ENCODE peak calls at places on chromosomes 7 and 10, in five cellular contexts. O, K, I, L and C are unnamed samples.
A peak's percentile ranks its signal among the peaks of the same experiment; 100 is the strongest.

GRCh38 chr10:58044072-58044471 is 223.6 kb downstream of the IPMK start:
- DNase-seq in O (no peak), K (no peak), I (no peak), L (no peak), C (no peak)

GRCh38 chr10:10499839-10500238 is 517.8 kb upstream of the CELF2 start:
- DNase-seq in O (no peak), K (no peak), I (no peak), L (no peak), C (no peak)

GRCh38 chr10:24518981-24519597 is 204.6 kb downstream of the ARHGAP21 start:
- DNase-seq in O (peak; percentile 19), K (peak; percentile 6), I (peak; percentile 76), L (no peak), C (no peak)

GRCh38 chr7:82050792-82051191 is 280.9 kb upstream of the HGF start:
- DNase-seq in O (no peak), K (no peak), I (no peak), L (no peak), C (no peak)

GRCh38 chr7:46344533-46344932 is 423.5 kb upstream of the IGFBP3 start:
- DNase-seq in O (no peak), K (no peak), I (no peak), L (no peak), C (no peak)

GRCh38 chr7:79281406-79281805 is 172.1 kb downstream of the MAGI2 start:
- DNase-seq in O (no peak), K (no peak), I (no peak), L (no peak), C (no peak)

GRCh38 chr10:14466256-14466655 is 135.5 kb upstream of the FRMD4A start:
- DNase-seq in O (no peak), K (no peak), I (no peak), L (no peak), C (no peak)

GRCh38 chr10:101778781-101779543 is 3.0 kb upstream of the FGF8 start:
- DNase-seq in O (no peak), K (no peak), I (no peak), L (no peak), C (no peak)

GRCh38 chr7:19117081-19117869 is at the start of gene TWIST1:
- DNase-seq in O (no peak), K (no peak), I (peak; percentile 73), L (no peak), C (no peak)

GRCh38 chr7:88888684-88889083 is 93.1 kb upstream of the TEX47 start:
- DNase-seq in O (no peak), K (no peak), I (no peak), L (no peak), C (no peak)

GRCh38 chr10:91879514-91880170 is 29.6 kb downstream of the FGFBP3 start:
- DNase-seq in O (no peak), K (no peak), I (peak; percentile 60), L (no peak), C (no peak)

GRCh38 chr10:59805043-59805442 is 51.8 kb upstream of the MRLN start:
- DNase-seq in O (no peak), K (no peak), I (peak; percentile 83), L (no peak), C (no peak)

GRCh38 chr7:28408974-28409715 is 3.2 kb upstream of the CREB5 start:
- DNase-seq in O (peak; percentile 66), K (peak; percentile 6), I (peak; percentile 56), L (peak; percentile 96), C (peak; percentile 25)

GRCh38 chr7:8217200-8218068 is 44.5 kb downstream of the ICA1 start:
- DNase-seq in O (peak; percentile 55), K (peak; percentile 58), I (peak; percentile 52), L (no peak), C (no peak)

GRCh38 chr7:2635810-2636701 is 4.3 kb downstream of the TTYH3 start:
- DNase-seq in O (no peak), K (no peak), I (no peak), L (no peak), C (no peak)

GRCh38 chr10:8272794-8273425 is 218.4 kb downstream of the GATA3 start:
- DNase-seq in O (no peak), K (no peak), I (no peak), L (no peak), C (no peak)

GRCh38 chr10:30039567-30039966 is 19.8 kb downstream of the JCAD start:
- DNase-seq in O (no peak), K (no peak), I (no peak), L (no peak), C (no peak)

GRCh38 chr10:93330824-93331223 is 151.3 kb downstream of the MYOF start:
- DNase-seq in O (no peak), K (no peak), I (no peak), L (no peak), C (no peak)

GRCh38 chr7:86411804-86412203 is 231.9 kb upstream of the GRM3 start:
- DNase-seq in O (no peak), K (no peak), I (no peak), L (no peak), C (no peak)

GRCh38 chr7:151384352-151384697 is 25.5 kb downstream of the WDR86 start:
- DNase-seq in O (no peak), K (no peak), I (no peak), L (no peak), C (no peak)

GRCh38 chr10:28715757-28716156 is 38.4 kb downstream of the BAMBI start:
- DNase-seq in O (no peak), K (no peak), I (no peak), L (no peak), C (no peak)

GRCh38 chr10:60236869-60237524 is 152.7 kb downstream of the ANK3 start:
- DNase-seq in O (no peak), K (peak; percentile 0), I (no peak), L (no peak), C (no peak)

GRCh38 chr10:18501198-18501597 is 150.2 kb downstream of the NSUN6 start:
- DNase-seq in O (no peak), K (no peak), I (peak; percentile 52), L (no peak), C (no peak)

GRCh38 chr10:19194866-19195265 is 146.3 kb downstream of the MALRD1 start:
- DNase-seq in O (no peak), K (no peak), I (no peak), L (no peak), C (no peak)

GRCh38 chr10:14604181-14605142 is 170.2 kb downstream of the FAM107B start:
- DNase-seq in O (peak; percentile 73), K (peak; percentile 70), I (peak; percentile 96), L (peak; percentile 93), C (peak; percentile 64)

GRCh38 chr10:373516-374309 is 238.5 kb downstream of the ZMYND11 start:
- DNase-seq in O (no peak), K (no peak), I (no peak), L (no peak), C (no peak)

GRCh38 chr10:1255166-1255565 is 199.0 kb downstream of the WDR37 start:
- DNase-seq in O (no peak), K (no peak), I (no peak), L (no peak), C (no peak)

GRCh38 chr10:4083509-4084003 is 298.5 kb upstream of the KLF6 start:
- DNase-seq in O (no peak), K (no peak), I (no peak), L (no peak), C (no peak)

GRCh38 chr10:97200616-97201015 is 14.9 kb upstream of the SLIT1 start:
- DNase-seq in O (no peak), K (no peak), I (no peak), L (no peak), C (no peak)

GRCh38 chr10:43211431-43212042 is 55.3 kb downstream of the RASGEF1A start:
- DNase-seq in O (no peak), K (no peak), I (no peak), L (no peak), C (no peak)

GRCh38 chr10:112875474-112876267 is 74.4 kb upstream of the TCF7L2 start:
- DNase-seq in O (no peak), K (no peak), I (no peak), L (no peak), C (no peak)

GRCh38 chr7:64633401-64633800 is 32.5 kb upstream of the ZNF107 start:
- DNase-seq in O (no peak), K (no peak), I (no peak), L (no peak), C (no peak)

GRCh38 chr10:100020161-100020882 is 10.6 kb upstream of the DNMBP start:
- DNase-seq in O (no peak), K (no peak), I (no peak), L (no peak), C (no peak)

GRCh38 chr7:96720843-96721242 is 11.2 kb upstream of the SEM1 start:
- DNase-seq in O (no peak), K (no peak), I (no peak), L (no peak), C (no peak)

GRCh38 chr10:29627201-29628105 is 7.3 kb downstream of the SVIL start:
- DNase-seq in O (no peak), K (no peak), I (no peak), L (no peak), C (no peak)

GRCh38 chr7:122425731-122426130 is 121.2 kb upstream of the FEZF1 start:
- DNase-seq in O (no peak), K (no peak), I (no peak), L (no peak), C (no peak)

GRCh38 chr10:86711957-86712708 is 43.8 kb downstream of the LDB3 start:
- DNase-seq in O (peak; percentile 45), K (no peak), I (peak; percentile 69), L (no peak), C (no peak)

GRCh38 chr7:70533614-70534013 is 598.3 kb upstream of the GALNT17 start:
- DNase-seq in O (no peak), K (no peak), I (no peak), L (no peak), C (no peak)